ENCODE peak calls at places on chromosome 21, in four cellular contexts. One of them, this sample, is unnamed.

GRCh38 chr21:41328660-41329300 is 12.2 kb downstream of the FAM3B start:
- DNase-seq in mesothelial cell of epicardium: no peak
- DNase-seq in AG04450: no peak
- DNase-seq in pancreas: no peak
- DNase-seq in this sample: no peak

GRCh38 chr21:44492572-44493385 is 37.5 kb downstream of the LRRC3 start:
- DNase-seq in mesothelial cell of epicardium: no peak
- DNase-seq in AG04450: no peak
- DNase-seq in pancreas: no peak
- DNase-seq in this sample: no peak

GRCh38 chr21:41604583-41605041 is 96.7 kb upstream of the TMPRSS2 start:
- DNase-seq in mesothelial cell of epicardium: no peak
- DNase-seq in AG04450: no peak
- DNase-seq in pancreas: peak
- DNase-seq in this sample: no peak

GRCh38 chr21:43726686-43727570 is 8.0 kb downstream of the PDXK start:
- DNase-seq in mesothelial cell of epicardium: no peak
- DNase-seq in AG04450: no peak
- DNase-seq in pancreas: peak
- DNase-seq in this sample: no peak

GRCh38 chr21:34129039-34129891 is 55.9 kb downstream of the MRPS6 start:
- DNase-seq in mesothelial cell of epicardium: no peak
- DNase-seq in AG04450: peak
- DNase-seq in pancreas: no peak
- DNase-seq in this sample: peak

GRCh38 chr21:26032263-26032662 is 138.3 kb downstream of the APP start:
- DNase-seq in mesothelial cell of epicardium: no peak
- DNase-seq in AG04450: no peak
- DNase-seq in pancreas: no peak
- DNase-seq in this sample: no peak

GRCh38 chr21:36646011-36646410 is 52.9 kb upstream of the SIM2 start:
- DNase-seq in mesothelial cell of epicardium: no peak
- DNase-seq in AG04450: no peak
- DNase-seq in pancreas: no peak
- DNase-seq in this sample: no peak

GRCh38 chr21:33027401-33028185 is 1.9 kb downstream of the OLIG2 start:
- DNase-seq in mesothelial cell of epicardium: no peak
- DNase-seq in AG04450: no peak
- DNase-seq in pancreas: no peak
- DNase-seq in this sample: no peak

GRCh38 chr21:33299181-33299752 is 25.5 kb upstream of the IFNAR1 start:
- DNase-seq in mesothelial cell of epicardium: no peak
- DNase-seq in AG04450: no peak
- DNase-seq in pancreas: no peak
- DNase-seq in this sample: no peak

GRCh38 chr21:14545906-14546480 is at the start of gene SAMSN1:
- DNase-seq in mesothelial cell of epicardium: no peak
- DNase-seq in AG04450: no peak
- DNase-seq in pancreas: no peak
- DNase-seq in this sample: no peak

GRCh38 chr21:16644690-16645089 is 868.2 kb upstream of the CXADR start:
- DNase-seq in mesothelial cell of epicardium: no peak
- DNase-seq in AG04450: no peak
- DNase-seq in pancreas: no peak
- DNase-seq in this sample: no peak

GRCh38 chr21:42609806-42610205 is 43.6 kb upstream of the PDE9A start:
- DNase-seq in mesothelial cell of epicardium: no peak
- DNase-seq in AG04450: no peak
- DNase-seq in pancreas: no peak
- DNase-seq in this sample: no peak

GRCh38 chr21:42056996-42057689 is 14.0 kb upstream of the UMODL1 start:
- DNase-seq in mesothelial cell of epicardium: no peak
- DNase-seq in AG04450: peak
- DNase-seq in pancreas: no peak
- DNase-seq in this sample: no peak

GRCh38 chr21:14114251-14114650 is 96.5 kb downstream of the LIPI start:
- DNase-seq in mesothelial cell of epicardium: no peak
- DNase-seq in AG04450: no peak
- DNase-seq in pancreas: no peak
- DNase-seq in this sample: no peak

GRCh38 chr21:42262826-42263225 is 43.9 kb downstream of the ABCG1 start:
- DNase-seq in mesothelial cell of epicardium: no peak
- DNase-seq in AG04450: no peak
- DNase-seq in pancreas: peak
- DNase-seq in this sample: no peak

DNA sequence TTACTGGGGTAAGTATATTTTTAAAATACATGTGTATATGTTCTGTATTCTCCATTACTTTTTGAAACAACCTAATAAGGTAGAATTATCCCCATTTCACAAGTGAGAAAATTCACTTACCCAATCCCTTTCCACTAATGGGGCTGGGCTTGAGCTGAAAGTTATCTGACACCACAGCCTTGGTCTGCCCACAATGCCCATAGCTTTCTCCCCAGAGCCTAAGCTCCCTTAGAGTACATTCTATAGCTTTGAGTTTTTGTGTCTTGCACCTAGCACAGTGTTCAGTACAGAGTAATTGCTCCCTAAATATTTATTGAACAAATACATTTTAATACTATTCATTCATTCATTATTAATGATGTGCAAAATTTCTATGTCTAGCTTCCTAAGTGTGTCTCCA is 152.7 kb upstream of the RUNX1 start:
- DNase-seq in mesothelial cell of epicardium: no peak
- DNase-seq in AG04450: no peak
- DNase-seq in pancreas: no peak
- DNase-seq in this sample: no peak
- TF ChIP-seq CTCF in mesothelial cell of epicardium: no peak
- TF ChIP-seq CTCF in AG04450: no peak
- TF ChIP-seq CTCF in pancreas: no peak
- TF ChIP-seq CTCF in this sample: no peak

GRCh38 chr21:23699402-23699801 is 1907.9 kb downstream of the MRPL39 start:
- DNase-seq in mesothelial cell of epicardium: no peak
- DNase-seq in AG04450: no peak
- DNase-seq in pancreas: no peak
- DNase-seq in this sample: no peak

GRCh38 chr21:23695449-23695848 is 1911.8 kb downstream of the MRPL39 start:
- DNase-seq in mesothelial cell of epicardium: no peak
- DNase-seq in AG04450: no peak
- DNase-seq in pancreas: no peak
- DNase-seq in this sample: no peak

GRCh38 chr21:23694396-23694795 is 1912.9 kb downstream of the MRPL39 start:
- DNase-seq in mesothelial cell of epicardium: no peak
- DNase-seq in AG04450: no peak
- DNase-seq in pancreas: no peak
- DNase-seq in this sample: no peak
- TF ChIP-seq CTCF in mesothelial cell of epicardium: no peak
- TF ChIP-seq CTCF in AG04450: no peak
- TF ChIP-seq CTCF in pancreas: no peak
- TF ChIP-seq CTCF in this sample: no peak

DNA sequence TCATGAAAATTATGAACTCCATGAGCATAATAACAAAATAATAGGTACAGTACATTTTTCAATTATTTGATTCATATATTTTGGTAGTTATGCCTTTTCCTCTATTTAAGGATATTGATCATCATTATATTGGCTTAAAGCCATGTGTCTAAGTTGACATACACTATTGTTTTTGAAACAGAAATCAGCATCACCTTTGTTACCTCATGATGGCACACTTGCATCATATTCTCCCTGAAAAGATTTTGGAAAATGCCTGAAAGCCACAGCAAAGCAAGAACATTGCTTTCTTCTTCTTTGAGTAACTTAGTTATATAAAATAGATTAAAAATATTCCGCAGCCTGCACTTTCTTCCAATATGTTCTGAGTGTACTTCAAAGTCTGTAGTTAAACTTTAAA is 33.3 kb downstream of the TMPRSS15 start:
- DNase-seq in mesothelial cell of epicardium: no peak
- DNase-seq in AG04450: no peak
- DNase-seq in pancreas: no peak
- DNase-seq in this sample: no peak
- TF ChIP-seq CTCF in mesothelial cell of epicardium: no peak
- TF ChIP-seq CTCF in AG04450: no peak
- TF ChIP-seq CTCF in pancreas: no peak
- TF ChIP-seq CTCF in this sample: no peak

DNA sequence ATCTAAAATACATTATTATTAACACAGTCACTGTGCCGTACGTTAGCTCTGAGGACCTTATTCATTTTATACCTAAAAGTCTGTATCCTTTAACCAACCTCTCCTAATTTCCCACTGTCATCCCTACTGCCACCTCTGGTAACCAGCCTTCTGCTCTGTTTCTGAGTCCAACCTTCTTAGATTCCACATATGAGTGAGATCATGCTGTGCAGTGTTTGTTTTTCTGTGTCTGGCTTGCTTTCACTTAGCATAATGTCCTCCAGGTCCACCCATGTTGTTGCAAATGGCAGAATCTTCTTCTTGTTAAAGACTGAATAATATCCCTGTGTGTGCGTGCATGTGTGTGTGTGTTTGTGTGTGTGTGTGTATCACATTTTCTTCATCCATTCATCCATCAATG is 64.2 kb downstream of the ETS2 start:
- DNase-seq in mesothelial cell of epicardium: no peak
- DNase-seq in AG04450: peak
- DNase-seq in pancreas: no peak
- DNase-seq in this sample: no peak
- TF ChIP-seq CTCF in mesothelial cell of epicardium: no peak
- TF ChIP-seq CTCF in AG04450: peak
- TF ChIP-seq CTCF in pancreas: no peak
- TF ChIP-seq CTCF in this sample: no peak

GRCh38 chr21:18617291-18617690 is 213.7 kb upstream of the TMPRSS15 start:
- DNase-seq in mesothelial cell of epicardium: no peak
- DNase-seq in AG04450: no peak
- DNase-seq in pancreas: no peak
- DNase-seq in this sample: no peak

GRCh38 chr21:18620421-18620820 is 216.8 kb upstream of the TMPRSS15 start:
- DNase-seq in mesothelial cell of epicardium: no peak
- DNase-seq in AG04450: no peak
- DNase-seq in pancreas: no peak
- DNase-seq in this sample: no peak

GRCh38 chr21:18622383-18622782 is 218.8 kb upstream of the TMPRSS15 start:
- DNase-seq in mesothelial cell of epicardium: no peak
- DNase-seq in AG04450: no peak
- DNase-seq in pancreas: no peak
- DNase-seq in this sample: no peak
- TF ChIP-seq CTCF in mesothelial cell of epicardium: no peak
- TF ChIP-seq CTCF in AG04450: no peak
- TF ChIP-seq CTCF in pancreas: no peak
- TF ChIP-seq CTCF in this sample: no peak

GRCh38 chr21:45926281-45926680 is 55.3 kb upstream of the COL6A1 start:
- DNase-seq in mesothelial cell of epicardium: no peak
- DNase-seq in AG04450: no peak
- DNase-seq in pancreas: no peak
- DNase-seq in this sample: no peak
- TF ChIP-seq CTCF in mesothelial cell of epicardium: no peak
- TF ChIP-seq CTCF in AG04450: peak
- TF ChIP-seq CTCF in pancreas: no peak
- TF ChIP-seq CTCF in this sample: no peak